ENCODE peak calls at places on chromosomes 13 and 19, in four cellular contexts. Z is right atrium auricular region; Y is CD8-positive, alpha-beta memory T cell; X is suprapubic skin. M is an unnamed sample. For H3K4me1, the result is how much of the 10 kb centered on the place peaks cover.

GRCh38 chr19:46460981-46461380 is 10.4 kb downstream of the PNMA8A start:
- DNase-seq in Z (no peak), Y (no peak), X (no peak), M (no peak)

GRCh38 chr13:99944606-99945005 is 27.0 kb downstream of the ZIC5 start:
- DNase-seq in Z (no peak), Y (no peak), X (no peak), M (no peak)

GRCh38 chr13:112907286-112907685 is 61.7 kb upstream of the MCF2L start:
- DNase-seq in Z (no peak), Y (no peak), X (peak), M (no peak)

GRCh38 chr19:51359294-51359693 is 6.9 kb downstream of the ETFB start:
- DNase-seq in Z (no peak), Y (no peak), X (no peak), M (no peak)

GRCh38 chr19:53944933-53945332 is 17.8 kb upstream of the CACNG8 start:
- DNase-seq in Z (no peak), Y (no peak), X (no peak), M (no peak)

GRCh38 chr13:42283574-42283973 is 11.6 kb downstream of the AKAP11 start:
- DNase-seq in Z (no peak), Y (no peak), X (no peak), M (no peak)

GRCh38 chr13:37263881-37264280 is 158.4 kb upstream of the CSNK1A1L start:
- DNase-seq in Z (no peak), Y (no peak), X (no peak), M (no peak)

GRCh38 chr13:98687319-98687718 is 65.2 kb downstream of the SLC15A1 start:
- DNase-seq in Z (no peak), Y (no peak), X (no peak), M (no peak)

GRCh38 chr13:97243915-97244820 is 22.0 kb downstream of the MBNL2 start:
- DNase-seq in Z (no peak), Y (no peak), X (no peak), M (no peak)

GRCh38 chr13:54301085-54301484 is 1272.5 kb downstream of the OLFM4 start:
- DNase-seq in Z (no peak), Y (no peak), X (no peak), M (no peak)

GRCh38 chr19:13143135-13143534 is 7.0 kb downstream of the STX10 start:
- DNase-seq in Z (no peak), Y (no peak), X (no peak), M (no peak)

GRCh38 chr13:113151745-113152707 is 6.4 kb upstream of the PROZ start:
- DNase-seq in Z (peak), Y (peak), X (peak), M (no peak)

GRCh38 chr19:43476606-43477005 is 11.2 kb upstream of the LYPD3 start:
- DNase-seq in Z (no peak), Y (no peak), X (no peak), M (no peak)

GRCh38 chr13:19910336-19911072 is 47.1 kb upstream of the ZMYM5 start:
- DNase-seq in Z (no peak), Y (no peak), X (no peak), M (no peak)

GRCh38 chr19:49772850-49773432 is 6.1 kb downstream of the AP2A1 start:
- DNase-seq in Z (no peak), Y (no peak), X (no peak), M (no peak)

GRCh38 chr19:44653343-44653742 is 9.6 kb downstream of the PVR start:
- DNase-seq in Z (no peak), Y (no peak), X (no peak), M (no peak)

GRCh38 chr13:59424661-59425060 is 739.1 kb downstream of the DIAPH3 start:
- DNase-seq in Z (no peak), Y (no peak), X (no peak), M (no peak)

GRCh38 chr13:20489185-20489820 is 36.4 kb downstream of the CRYL1 start:
- DNase-seq in Z (no peak), Y (no peak), X (no peak), M (peak)

GRCh38 chr13:100088282-100088647 is 628 bp upstream of the PCCA start:
- DNase-seq in Z (no peak), Y (no peak), X (no peak), M (no peak)

GRCh38 chr13:52454825-52455676 is at the start of gene CKAP2:
- DNase-seq in Z (peak), Y (peak), X (peak), M (peak)

GRCh38 chr19:50830266-50831025 is 2.9 kb downstream of the KLK15 start:
- DNase-seq in Z (no peak), Y (no peak), X (no peak), M (no peak)

GRCh38 chr13:20721454-20722357 is 18.2 kb downstream of the IL17D start:
- DNase-seq in Z (peak), Y (no peak), X (peak), M (peak)

GRCh38 chr13:65889368-65889767 is 1340.8 kb downstream of the PCDH9 start:
- DNase-seq in Z (no peak), Y (no peak), X (no peak), M (no peak)

GRCh38 chr13:47426126-47426849 is 529.4 kb upstream of the HTR2A start:
- DNase-seq in Z (peak), Y (no peak), X (no peak), M (peak)

GRCh38 chr19:17656970-17657369 is 31.2 kb downstream of the UNC13A start:
- DNase-seq in Z (no peak), Y (no peak), X (no peak), M (no peak)

GRCh38 chr19:16330368-16330801 is 5.8 kb downstream of the KLF2 start:
- DNase-seq in Z (peak), Y (peak), X (peak), M (peak)

GRCh38 chr13:91270031-91270430 is 77.5 kb upstream of the MIR17HG start:
- DNase-seq in Z (no peak), Y (no peak), X (no peak), M (no peak)

GRCh38 chr19:18995804-18996241 is 37.5 kb downstream of the SUGP2 start:
- DNase-seq in Z (no peak), Y (no peak), X (no peak), M (peak)

GRCh38 chr19:814108-815078 is 7.4 kb downstream of the PLPPR3 start:
- DNase-seq in Z (no peak), Y (no peak), X (peak), M (no peak)

GRCh38 chr19:7018828-7019227 is 2.4 kb downstream of the MBD3L2B start:
- DNase-seq in Z (no peak), Y (no peak), X (no peak), M (no peak)

GRCh38 chr13:21576424-21576823 is 27.5 kb downstream of the MICU2 start:
- DNase-seq in Z (no peak), Y (no peak), X (no peak), M (no peak)

GRCh38 chr13:34416833-34417425 is 525.1 kb upstream of the NBEA start:
- DNase-seq in Z (peak), Y (no peak), X (no peak), M (peak)

DNA sequence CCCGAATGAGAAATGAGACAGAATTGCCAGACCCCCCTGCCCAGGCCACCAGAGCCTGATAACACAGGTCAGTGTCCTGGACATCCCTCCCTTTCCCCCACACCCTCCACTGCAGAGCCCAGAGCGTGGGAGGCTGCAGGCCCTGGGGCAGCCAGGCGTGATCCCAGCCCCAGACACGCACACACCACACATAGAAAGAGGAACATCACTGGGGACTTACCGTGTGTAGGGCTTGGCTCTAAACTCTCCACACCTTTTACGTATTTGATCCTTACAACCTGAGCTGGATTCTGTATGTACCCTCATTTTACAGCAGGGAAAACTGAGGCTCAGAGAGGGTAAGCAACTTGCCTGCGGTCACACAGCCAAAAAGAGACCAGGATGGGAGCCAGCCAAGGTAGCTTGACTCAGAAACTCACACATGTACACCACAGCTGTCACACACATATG is 334 bp upstream of the ANGPTL6 start:
- DNase-seq in Z (no peak), Y (no peak), X (no peak), M (no peak)
- H3K4me1 ChIP-seq in Z (under half), Y (half or more), X (under half), M (under half)

GRCh38 chr19:3513198-3514140 is 7.4 kb downstream of the FZR1 start:
- DNase-seq in Z (no peak), Y (no peak), X (no peak), M (no peak)

GRCh38 chr19:3512562-3512961 is 6.5 kb downstream of the FZR1 start:
- DNase-seq in Z (no peak), Y (no peak), X (no peak), M (no peak)

GRCh38 chr19:3509566-3509989 is 3.5 kb downstream of the FZR1 start:
- DNase-seq in Z (no peak), Y (no peak), X (no peak), M (no peak)

GRCh38 chr19:3510727-3511126 is 4.6 kb downstream of the FZR1 start:
- DNase-seq in Z (no peak), Y (no peak), X (no peak), M (no peak)

GRCh38 chr19:3511506-3512251 is 5.6 kb downstream of the FZR1 start:
- DNase-seq in Z (no peak), Y (no peak), X (no peak), M (no peak)
- H3K4me1 ChIP-seq in Z (half or more), Y (under half), X (under half), M (under half)

GRCh38 chr13:94464771-94465170 is 14.7 kb downstream of the DCT start:
- DNase-seq in Z (no peak), Y (no peak), X (no peak), M (no peak)

GRCh38 chr13:94470126-94470525 is 9.4 kb downstream of the DCT start:
- DNase-seq in Z (no peak), Y (no peak), X (no peak), M (no peak)
- H3K4me1 ChIP-seq in Z (under half), Y (under half), X (under half), M (under half)

DNA sequence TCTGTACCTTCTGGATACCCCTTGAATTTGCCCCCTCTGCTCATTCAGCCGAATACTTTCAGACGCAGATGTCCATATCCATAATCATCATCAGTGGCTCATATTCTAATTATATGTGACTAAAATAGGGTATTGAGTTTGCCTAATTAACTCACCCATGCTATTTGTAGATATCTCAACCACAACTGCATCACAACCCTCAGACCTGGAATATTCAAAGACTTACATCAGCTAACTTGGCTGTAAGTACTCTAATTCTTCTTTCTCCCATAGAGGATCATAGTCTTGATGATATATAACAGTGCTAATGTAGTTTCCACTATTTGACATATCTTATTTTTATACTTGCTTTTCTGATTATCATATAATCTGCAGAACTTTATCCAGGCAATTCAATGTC is 35.8 kb downstream of the RXFP2 start:
- DNase-seq in Z (no peak), Y (no peak), X (no peak), M (no peak)
- H3K4me1 ChIP-seq in Z (under half), Y (under half), X (under half), M (under half)

DNA sequence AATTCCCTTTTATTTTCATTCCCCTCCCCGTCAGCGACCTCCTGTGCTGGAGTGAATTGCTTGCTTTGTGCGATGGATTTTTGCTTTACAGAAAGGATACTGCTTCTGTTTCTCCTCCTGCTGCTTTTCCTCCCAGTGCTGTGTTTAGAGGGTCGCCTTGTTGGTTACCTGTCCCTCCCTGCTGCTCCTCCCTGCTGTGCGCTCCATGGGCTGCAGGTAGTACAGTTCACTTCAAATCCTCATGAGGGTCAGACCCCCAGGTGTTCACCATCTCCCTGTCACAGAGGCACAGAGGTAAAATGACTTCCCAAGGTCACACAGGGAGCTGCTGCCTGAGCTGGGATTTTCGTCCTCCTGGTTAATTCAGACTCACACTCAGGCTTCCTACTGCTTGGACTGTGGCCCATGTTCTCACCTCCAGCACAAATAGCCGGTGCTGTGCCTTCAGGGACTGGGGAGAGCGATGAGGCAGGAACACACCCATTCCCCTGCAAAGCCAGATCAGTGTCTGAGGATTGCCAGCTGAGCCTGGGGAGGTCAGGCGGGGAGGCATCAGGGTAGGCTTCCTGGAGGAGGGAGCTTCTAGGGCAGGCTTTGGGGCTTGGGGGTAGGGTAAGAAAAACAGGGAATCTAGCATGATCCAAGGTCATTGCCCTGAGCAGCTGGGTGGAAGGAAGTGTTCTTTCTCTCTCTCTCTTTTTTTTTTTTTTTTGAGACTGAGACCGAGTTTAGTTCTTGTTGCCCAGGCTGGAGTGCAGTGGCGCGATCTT is 14.4 kb downstream of the BICRA start:
- DNase-seq in Z (no peak), Y (no peak), X (no peak), M (no peak)
- H3K4me1 ChIP-seq in Z (half or more), Y (under half), X (under half), M (under half)

GRCh38 chr19:1873524-1874473 is 10.4 kb upstream of the KLF16 start:
- DNase-seq in Z (no peak), Y (no peak), X (no peak), M (peak)
- H3K4me1 ChIP-seq in Z (under half), Y (under half), X (under half), M (under half)

GRCh38 chr19:42123765-42124164 is 8.5 kb downstream of the POU2F2 start:
- DNase-seq in Z (no peak), Y (no peak), X (no peak), M (no peak)
- H3K4me1 ChIP-seq in Z (under half), Y (under half), X (under half), M (half or more)

DNA sequence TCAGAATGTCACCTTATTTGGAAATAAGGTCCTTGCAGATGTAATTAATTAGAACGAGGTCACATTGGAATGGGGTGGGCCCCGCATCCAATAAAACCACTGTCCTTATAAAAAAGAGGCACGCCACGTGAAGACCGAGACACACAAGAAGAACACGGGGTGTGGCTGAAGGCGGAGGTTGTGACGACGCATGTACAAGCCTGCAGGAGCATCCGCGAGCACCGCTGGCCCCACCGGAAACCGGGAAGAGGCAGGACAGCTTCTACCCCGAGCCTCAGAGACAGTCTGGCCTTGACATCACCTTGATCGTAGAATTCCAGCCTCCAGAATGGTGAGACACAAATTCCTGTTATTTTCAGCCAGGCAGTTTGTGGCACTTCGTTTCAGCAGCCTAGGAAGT is 177.9 kb downstream of the COL4A1 start:
- DNase-seq in Z (peak), Y (no peak), X (no peak), M (no peak)
- H3K4me1 ChIP-seq in Z (under half), Y (under half), X (under half), M (under half)

GRCh38 chr13:77513719-77514335 is 21.7 kb upstream of the SCEL start:
- DNase-seq in Z (no peak), Y (no peak), X (no peak), M (no peak)
- H3K4me1 ChIP-seq in Z (under half), Y (under half), X (under half), M (under half)

M was measured in heart left ventricle.